ENCODE peak calls at places on chromosomes 5 and 9, in ten cellular contexts. D, R, X, B, E, Y, Z, T, O and H are unnamed samples.

GRCh38 chr5:132498152-132498551 is 7.6 kb upstream of the IRF1 start:
- DNase-seq in B (no peak), E (no peak), X (peak; percentile 76), T (peak; percentile 84), Z (peak; percentile 83), R (peak; percentile 24), Y (no peak), D (peak; percentile 29), O (peak; percentile 40), H (peak; percentile 66)

GRCh38 chr5:66840527-66841013 is 244.4 kb downstream of the MAST4 start:
- DNase-seq in D (peak; percentile 12), R (no peak), E (no peak), Z (no peak), O (no peak), T (no peak), Y (peak; percentile 56), B (no peak), X (no peak), H (no peak)

GRCh38 chr9:79707589-79707988 is 135.8 kb downstream of the TLE4 start:
- DNase-seq in O (no peak), Z (no peak), B (no peak), D (no peak), T (no peak), E (no peak), R (no peak), X (no peak), Y (no peak), H (no peak)

GRCh38 chr5:176816791-176817272 is 6.5 kb downstream of the UNC5A start:
- DNase-seq in R (no peak), Z (no peak), T (no peak), O (no peak), Y (no peak), D (no peak), B (no peak), X (no peak), E (no peak), H (no peak)

GRCh38 chr9:89922099-89922498 is 317.3 kb downstream of the GADD45G start:
- DNase-seq in B (no peak), Z (no peak), X (no peak), E (no peak), D (no peak), O (no peak), Y (no peak), T (no peak), R (no peak), H (no peak)

GRCh38 chr9:93097496-93098205 is 1.6 kb downstream of the CARD19 start:
- DNase-seq in Z (no peak), O (no peak), B (no peak), D (no peak), R (no peak), E (peak; percentile 47), X (no peak), T (peak; percentile 32), Y (no peak), H (no peak)

GRCh38 chr9:77587036-77587435 is 61.1 kb downstream of the GNA14 start:
- DNase-seq in B (no peak), X (no peak), O (peak; percentile 13), D (peak; percentile 7), R (no peak), E (no peak), Z (no peak), Y (no peak), T (no peak), H (no peak)

GRCh38 chr5:75034137-75034739 is 18.1 kb downstream of the GCNT4 start:
- DNase-seq in X (no peak), Y (no peak), Z (no peak), E (no peak), R (no peak), O (no peak), D (no peak), T (no peak), B (no peak), H (no peak)

GRCh38 chr5:177412603-177413233 is 3.4 kb upstream of the F12 start:
- DNase-seq in Y (no peak), T (no peak), Z (no peak), O (no peak), E (no peak), B (no peak), X (no peak), R (no peak), D (no peak), H (no peak)

GRCh38 chr5:173318881-173319609 is 9.2 kb downstream of the STC2 start:
- DNase-seq in Z (no peak), T (no peak), O (peak; percentile 75), D (peak; percentile 67), R (no peak), E (no peak), Y (no peak), X (no peak), B (no peak), H (no peak)

GRCh38 chr5:13985736-13986418 is 41.4 kb upstream of the DNAH5 start:
- DNase-seq in Z (peak; percentile 83), E (no peak), Y (no peak), B (no peak), X (peak; percentile 62), T (peak; percentile 93), R (no peak), D (peak; percentile 73), O (peak; percentile 83), H (no peak)

DNA sequence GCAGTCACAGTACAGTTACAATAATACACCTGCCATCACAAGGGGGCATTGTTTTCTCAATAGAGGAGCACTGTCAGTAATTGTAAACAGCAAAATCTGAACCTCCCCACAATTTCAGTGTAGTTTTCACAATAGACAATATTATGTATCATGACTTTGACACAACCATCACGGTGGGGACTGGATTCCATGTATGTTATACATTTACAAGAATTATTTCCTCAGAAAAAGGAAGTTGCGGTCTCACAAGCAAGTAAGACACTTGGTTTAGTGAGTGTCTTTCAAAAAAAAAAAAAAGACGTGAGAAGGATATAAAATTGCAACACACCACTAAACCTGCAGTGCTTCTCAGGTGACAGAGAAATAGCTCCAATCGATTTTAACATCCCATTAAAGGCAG is 586.2 kb downstream of the PTPRD start:
- DNase-seq in Y (no peak), X (no peak), O (no peak), R (no peak), E (no peak), D (no peak), B (no peak), T (no peak), Z (no peak), H (no peak)
- TF ChIP-seq CTCF in Y (peak; percentile 5), X (no peak), O (no peak), R (no peak), E (no peak), D (no peak), B (no peak), T (no peak), Z (no peak), H (no peak)

DNA sequence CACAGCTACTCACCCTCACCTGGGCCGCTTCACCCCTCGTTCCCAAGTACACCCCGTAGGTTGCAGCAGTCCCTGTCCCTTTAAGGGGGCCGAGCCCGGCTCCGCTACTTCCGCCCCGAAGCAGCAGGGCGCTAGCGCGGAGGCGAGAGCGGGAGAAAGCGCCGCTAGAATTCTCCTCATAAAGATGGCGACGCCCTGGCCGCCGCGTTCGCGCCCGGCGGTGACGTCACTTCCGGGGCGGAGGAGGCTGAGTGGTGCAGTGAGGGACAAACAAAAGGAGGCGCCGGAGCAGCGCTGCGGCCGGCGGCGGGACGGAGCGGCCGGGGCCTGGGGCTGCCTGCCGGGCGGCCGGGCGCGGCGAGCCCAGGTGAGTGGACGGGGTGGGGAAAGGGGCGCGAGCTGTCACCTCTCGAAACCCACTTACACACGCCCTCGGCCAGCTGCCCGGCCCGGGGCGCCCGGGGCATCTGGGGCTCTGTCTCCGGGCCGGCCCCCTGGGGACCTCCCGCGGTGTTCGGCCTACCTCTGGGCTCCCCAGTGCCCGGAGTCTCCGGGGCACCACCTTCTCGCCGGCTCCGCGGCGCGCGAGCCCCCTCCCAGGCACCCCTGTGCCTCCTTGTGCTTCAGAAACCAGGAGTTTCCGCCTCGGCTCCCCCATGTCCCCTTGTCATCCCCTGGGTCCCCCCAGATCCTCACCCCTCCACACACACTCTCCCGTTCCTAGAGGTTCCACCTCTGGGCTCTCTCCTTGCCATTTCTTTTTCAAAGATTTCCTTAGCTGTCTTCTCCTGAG is at the start of the genes KYAT1 and LRRC8A:
- DNase-seq in X (peak; percentile 95), E (peak; percentile 98), B (peak; percentile 100), T (peak; percentile 94), Y (peak; percentile 97), R (peak; percentile 98), D (peak; percentile 85), O (peak; percentile 93), Z (peak; percentile 92), H (peak; percentile 99)
- TF ChIP-seq CTCF in X (peak; percentile 13), E (no peak), B (peak; percentile 44), T (no peak), Y (peak; percentile 24), R (peak; percentile 27), D (no peak), O (no peak), Z (no peak), H (no peak)

DNA sequence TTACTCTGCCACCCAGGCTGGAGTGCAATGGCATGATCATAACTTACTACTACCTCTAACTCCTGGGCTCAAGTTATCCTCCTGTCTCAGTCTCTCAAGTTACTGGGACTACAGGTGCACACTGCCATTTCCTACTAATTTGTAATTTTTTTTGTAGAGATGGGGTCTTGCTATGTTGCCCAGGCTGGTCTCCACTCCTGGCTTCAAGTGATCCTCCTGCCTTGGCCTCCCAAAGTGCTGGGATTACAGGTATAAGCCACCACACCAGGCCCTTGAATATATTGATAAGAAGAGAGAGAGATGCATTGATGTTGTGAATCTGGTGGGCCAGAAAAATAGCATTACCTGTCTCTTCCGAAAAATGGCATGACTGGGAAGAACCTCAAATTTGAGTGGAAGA is 21.0 kb upstream of the RCL1 start:
- DNase-seq in D (no peak), R (no peak), Z (no peak), T (no peak), O (no peak), X (no peak), B (no peak), E (no peak), Y (no peak), H (no peak)
- TF ChIP-seq CTCF in D (no peak), R (no peak), Z (no peak), T (no peak), O (no peak), X (no peak), B (no peak), E (no peak), Y (no peak), H (no peak)

GRCh38 chr9:137690939-137691647 is 72.3 kb downstream of the EHMT1 start:
- DNase-seq in X (no peak), O (no peak), E (no peak), R (no peak), Y (no peak), D (no peak), T (no peak), B (no peak), Z (peak; percentile 52), H (no peak)

GRCh38 chr9:137688261-137688660 is 69.5 kb downstream of the EHMT1 start:
- DNase-seq in D (no peak), E (no peak), T (no peak), B (no peak), X (no peak), Z (no peak), R (no peak), O (no peak), Y (no peak), H (no peak)

GRCh38 chr9:137689745-137690529 is 71.1 kb downstream of the EHMT1 start:
- DNase-seq in E (no peak), Z (peak; percentile 48), T (no peak), X (peak; percentile 36), O (no peak), B (no peak), R (no peak), D (no peak), Y (no peak), H (no peak)

GRCh38 chr9:137685886-137686420 is 67.1 kb downstream of the EHMT1 start:
- DNase-seq in Y (no peak), E (no peak), D (no peak), B (no peak), R (no peak), Z (no peak), X (no peak), O (no peak), T (no peak), H (no peak)

GRCh38 chr9:137688725-137689124 is 69.9 kb downstream of the EHMT1 start:
- DNase-seq in D (no peak), Y (no peak), Z (no peak), R (no peak), X (no peak), T (no peak), O (no peak), E (no peak), B (no peak), H (no peak)
- TF ChIP-seq CTCF in D (no peak), Y (no peak), Z (no peak), R (no peak), X (no peak), T (no peak), O (no peak), E (no peak), B (no peak), H (peak; percentile 41)